ENCODE peak calls at places on chromosomes 3 and 15, in ten cellular contexts. B is activated naive CD4-positive, alpha-beta T cell; U is SJSA1; G is osteocyte; W is HS-27A; Q is NCI-H1105; Y is glutamatergic neuron; L is stomach; O is heart right ventricle; P is H1. F is an unnamed sample.

GRCh38 chr3:141051641-141052569 is 758 bp downstream of the SPSB4 start:
- DNase-seq in B (no peak), U (no peak), G (no peak), W (no peak), Q (peak; percentile 62), Y (peak; percentile 79), L (no peak), O (peak; percentile 43), P (peak; percentile 78), F (no peak)

GRCh38 chr3:120726784-120727183 is 15.5 kb downstream of the RABL3 start:
- DNase-seq in B (no peak), U (no peak), G (no peak), W (no peak), Q (no peak), Y (no peak), L (no peak), O (no peak), P (no peak), F (no peak)

GRCh38 chr3:100106094-100106493 is 8.2 kb downstream of the FILIP1L start:
- DNase-seq in B (no peak), U (no peak), G (no peak), W (no peak), Q (peak; percentile 46), Y (no peak), L (no peak), O (no peak), P (no peak), F (no peak)

GRCh38 chr15:70088887-70089691 is 8.6 kb downstream of the TLE3 start:
- DNase-seq in B (no peak), U (no peak), G (no peak), W (no peak), Q (peak; percentile 88), Y (peak; percentile 55), L (no peak), O (peak; percentile 33), P (no peak), F (no peak)

GRCh38 chr3:137641879-137642278 is 122.2 kb upstream of the SOX14 start:
- DNase-seq in B (no peak), U (no peak), G (no peak), W (no peak), Q (no peak), Y (no peak), L (no peak), O (no peak), P (no peak), F (no peak)

GRCh38 chr15:90701880-90702630 is 15.1 kb upstream of the BLM start:
- DNase-seq in B (no peak), U (no peak), G (no peak), W (no peak), Q (no peak), Y (no peak), L (no peak), O (peak; percentile 23), P (no peak), F (no peak)

GRCh38 chr15:58985443-58985842 is 2.0 kb upstream of the RNF111 start:
- DNase-seq in B (no peak), U (no peak), G (no peak), W (no peak), Q (no peak), Y (peak; percentile 21), L (no peak), O (no peak), P (no peak), F (no peak)

GRCh38 chr15:77733579-77734300 is 101.0 kb upstream of the LINGO1 start:
- DNase-seq in B (no peak), U (no peak), G (no peak), W (no peak), Q (no peak), Y (no peak), L (no peak), O (no peak), P (no peak), F (no peak)

GRCh38 chr15:36882487-36883108 is 217.8 kb downstream of the MEIS2 start:
- DNase-seq in B (no peak), U (no peak), G (no peak), W (no peak), Q (no peak), Y (peak; percentile 22), L (no peak), O (no peak), P (no peak), F (no peak)

GRCh38 chr15:85457392-85457968 is 77.1 kb downstream of the AKAP13 start:
- DNase-seq in B (no peak), U (no peak), G (no peak), W (no peak), Q (no peak), Y (no peak), L (no peak), O (no peak), P (no peak), F (no peak)

GRCh38 chr3:46353639-46354410 is at the start of gene CCR2:
- DNase-seq in B (no peak), U (no peak), G (no peak), W (no peak), Q (no peak), Y (no peak), L (no peak), O (no peak), P (no peak), F (no peak)

GRCh38 chr3:171257251-171258179 is 202.7 kb downstream of the TNIK start:
- DNase-seq in B (no peak), U (no peak), G (no peak), W (peak; percentile 40), Q (no peak), Y (no peak), L (no peak), O (no peak), P (no peak), F (no peak)

GRCh38 chr3:14410501-14411165 is 8.2 kb downstream of the SLC6A6 start:
- DNase-seq in B (no peak), U (peak; percentile 94), G (no peak), W (no peak), Q (no peak), Y (no peak), L (peak; percentile 58), O (no peak), P (no peak), F (no peak)

GRCh38 chr15:91478717-91479191 is 374.8 kb upstream of the SLCO3A1 start:
- DNase-seq in B (no peak), U (no peak), G (no peak), W (no peak), Q (no peak), Y (no peak), L (no peak), O (no peak), P (no peak), F (no peak)

GRCh38 chr15:66789029-66790025 is 87.3 kb downstream of the SMAD6 start:
- DNase-seq in B (no peak), U (peak; percentile 75), G (no peak), W (no peak), Q (no peak), Y (no peak), L (peak; percentile 49), O (no peak), P (no peak), F (no peak)

GRCh38 chr3:188268336-188268735 is 114.4 kb downstream of the LPP start:
- DNase-seq in B (no peak), U (no peak), G (no peak), W (no peak), Q (no peak), Y (no peak), L (no peak), O (no peak), P (no peak), F (no peak)

GRCh38 chr3:157608006-157608405 is 104.8 kb upstream of the VEPH1 start:
- DNase-seq in B (no peak), U (no peak), G (no peak), W (no peak), Q (no peak), Y (no peak), L (no peak), O (no peak), P (no peak), F (no peak)

GRCh38 chr3:98482717-98483482 is 14.6 kb upstream of the OR5K2 start:
- DNase-seq in B (no peak), U (no peak), G (no peak), W (no peak), Q (no peak), Y (no peak), L (no peak), O (no peak), P (no peak), F (no peak)

GRCh38 chr15:33735143-33735542 is 233.2 kb upstream of the CHRM5 start:
- DNase-seq in B (no peak), U (no peak), G (no peak), W (no peak), Q (no peak), Y (no peak), L (no peak), O (no peak), P (no peak), F (no peak)

GRCh38 chr3:126013742-126014141 is 44.8 kb downstream of the ROPN1B start:
- DNase-seq in B (no peak), U (no peak), G (peak; percentile 80), W (no peak), Q (no peak), Y (no peak), L (no peak), O (no peak), P (no peak), F (peak; percentile 36)

GRCh38 chr3:44989636-44990373 is 13.8 kb downstream of the EXOSC7 start:
- DNase-seq in B (no peak), U (no peak), G (no peak), W (no peak), Q (no peak), Y (no peak), L (peak; percentile 46), O (no peak), P (no peak), F (no peak)

GRCh38 chr3:15164356-15164755 is 41.7 kb upstream of the CAPN7 start:
- DNase-seq in B (no peak), U (no peak), G (no peak), W (no peak), Q (no peak), Y (no peak), L (no peak), O (no peak), P (no peak), F (no peak)

GRCh38 chr15:48617619-48618018 is 27.9 kb downstream of the FBN1 start:
- DNase-seq in B (no peak), U (no peak), G (no peak), W (no peak), Q (no peak), Y (no peak), L (peak; percentile 40), O (no peak), P (no peak), F (peak; percentile 79)

GRCh38 chr15:71202712-71203111 is 87.4 kb downstream of the THSD4 start:
- DNase-seq in B (no peak), U (no peak), G (no peak), W (no peak), Q (peak; percentile 49), Y (no peak), L (no peak), O (no peak), P (no peak), F (no peak)

GRCh38 chr3:124281453-124282316 is 289.8 kb upstream of the ROPN1 start:
- DNase-seq in B (no peak), U (no peak), G (no peak), W (peak; percentile 42), Q (peak; percentile 41), Y (no peak), L (no peak), O (no peak), P (no peak), F (no peak)

GRCh38 chr3:188185717-188186236 is 31.8 kb downstream of the LPP start:
- DNase-seq in B (no peak), U (no peak), G (no peak), W (no peak), Q (peak; percentile 25), Y (no peak), L (peak; percentile 58), O (no peak), P (no peak), F (no peak)

GRCh38 chr15:99565031-99565280 is 828 bp upstream of the MEF2A start:
- DNase-seq in B (no peak), U (no peak), G (no peak), W (no peak), Q (no peak), Y (no peak), L (no peak), O (no peak), P (peak; percentile 73), F (no peak)

GRCh38 chr3:42290966-42291714 is 25.2 kb upstream of the CCK start:
- DNase-seq in B (no peak), U (no peak), G (peak; percentile 13), W (no peak), Q (no peak), Y (no peak), L (no peak), O (no peak), P (no peak), F (no peak)

F was measured in smooth muscle cell of the brain vasculature.